ENCODE peak calls at places on chromosomes 3 and 15, in nine cellular contexts. N, R, Y, F, W, T, P, U and B are unnamed samples.

GRCh38 chr15:80949756-80950155 is 39.9 kb downstream of the MESD start:
- DNase-seq in N (no peak), R (no peak), Y (no peak), F (no peak), W (no peak), T (no peak), P (no peak), U (no peak), B (no peak)

GRCh38 chr15:63900306-63900705 is 66.6 kb upstream of the HERC1 start:
- DNase-seq in N (no peak), R (no peak), Y (no peak), F (no peak), W (no peak), T (no peak), P (no peak), U (no peak), B (no peak)

GRCh38 chr3:194134231-194134756 is 1.7 kb upstream of the HES1 start:
- DNase-seq in N (no peak), R (no peak), Y (no peak), F (peak), W (no peak), T (no peak), P (no peak), U (peak), B (no peak)

GRCh38 chr3:133853063-133853924 is 42.4 kb downstream of the RAB6B start:
- DNase-seq in N (no peak), R (no peak), Y (no peak), F (no peak), W (no peak), T (no peak), P (no peak), U (no peak), B (no peak)

GRCh38 chr3:95750097-95750496 is 1064.3 kb upstream of the EPHA6 start:
- DNase-seq in N (no peak), R (no peak), Y (no peak), F (no peak), W (no peak), T (no peak), P (no peak), U (no peak), B (no peak)

GRCh38 chr15:47773163-47773562 is 55.9 kb downstream of the SEMA6D start:
- DNase-seq in N (no peak), R (no peak), Y (no peak), F (no peak), W (peak), T (no peak), P (no peak), U (no peak), B (no peak)

GRCh38 chr3:177237206-177237605 is 39.9 kb upstream of the TBL1XR1 start:
- DNase-seq in N (no peak), R (no peak), Y (no peak), F (no peak), W (no peak), T (peak), P (no peak), U (no peak), B (no peak)

GRCh38 chr15:85406916-85407315 is 26.5 kb downstream of the AKAP13 start:
- DNase-seq in N (no peak), R (no peak), Y (no peak), F (no peak), W (peak), T (no peak), P (no peak), U (no peak), B (no peak)

GRCh38 chr3:58474348-58474911 is 17.5 kb upstream of the KCTD6 start:
- DNase-seq in N (no peak), R (no peak), Y (no peak), F (no peak), W (no peak), T (no peak), P (no peak), U (no peak), B (no peak)

GRCh38 chr3:40173291-40173710 is 136.2 kb upstream of the EIF1B start:
- DNase-seq in N (peak), R (no peak), Y (no peak), F (no peak), W (no peak), T (no peak), P (no peak), U (peak), B (no peak)

GRCh38 chr3:31848921-31849320 is 132.1 kb downstream of the OSBPL10 start:
- DNase-seq in N (no peak), R (no peak), Y (no peak), F (no peak), W (no peak), T (no peak), P (no peak), U (peak), B (no peak)

GRCh38 chr15:63815211-63815610 is 18.5 kb downstream of the HERC1 start:
- DNase-seq in N (no peak), R (no peak), Y (no peak), F (no peak), W (no peak), T (no peak), P (no peak), U (no peak), B (no peak)

GRCh38 chr3:126342211-126342610 is 15.0 kb downstream of the KLF15 start:
- DNase-seq in N (no peak), R (no peak), Y (no peak), F (no peak), W (no peak), T (no peak), P (no peak), U (no peak), B (no peak)

GRCh38 chr3:42830437-42831320 is 21.4 kb downstream of the ACKR2 start:
- DNase-seq in N (no peak), R (peak), Y (no peak), F (no peak), W (peak), T (peak), P (no peak), U (peak), B (no peak)

GRCh38 chr3:177905895-177906511 is 630.2 kb upstream of the KCNMB2 start:
- DNase-seq in N (peak), R (peak), Y (no peak), F (no peak), W (peak), T (peak), P (no peak), U (no peak), B (no peak)

GRCh38 chr15:57385923-57386390 is 9.7 kb downstream of the CGNL1 start:
- DNase-seq in N (no peak), R (no peak), Y (peak), F (no peak), W (no peak), T (no peak), P (no peak), U (no peak), B (no peak)

GRCh38 chr15:79922512-79923067 is 25.8 kb upstream of the MTHFS start:
- DNase-seq in N (no peak), R (no peak), Y (no peak), F (no peak), W (no peak), T (no peak), P (no peak), U (no peak), B (no peak)

GRCh38 chr3:160040181-160040580 is 51.5 kb downstream of the IL12A start:
- DNase-seq in N (no peak), R (no peak), Y (no peak), F (no peak), W (peak), T (no peak), P (no peak), U (peak), B (no peak)

GRCh38 chr3:179174898-179175297 is 26.7 kb downstream of the PIK3CA start:
- DNase-seq in N (no peak), R (no peak), Y (no peak), F (no peak), W (no peak), T (no peak), P (no peak), U (peak), B (no peak)